ENCODE peak calls at places on chromosomes 7 and 10, in seven cellular contexts. F is GM03348, I is H1, Q is GM23248, B is endothelial cell of umbilical vein, V is MCF 10A, D is fibroblast of villous mesenchyme. S is an unnamed sample.

GRCh38 chr7:5554287-5554785 is 130.7 kb upstream of the TNRC18 start:
- DNase-seq in F (no peak), I (no peak), Q (no peak), B (no peak), V (no peak), D (no peak), S (no peak)

GRCh38 chr7:100824499-100825214 is 2.7 kb downstream of the EPHB4 start:
- DNase-seq in F (no peak), I (no peak), Q (peak; percentile 20), B (no peak), V (no peak), D (peak; percentile 14), S (no peak)

GRCh38 chr7:2937701-2938513 is 93.8 kb upstream of the GNA12 start:
- DNase-seq in F (no peak), I (no peak), Q (no peak), B (no peak), V (no peak), D (no peak), S (no peak)

GRCh38 chr7:88306590-88307048 is at the start of gene STEAP4:
- DNase-seq in F (peak; percentile 52), I (peak; percentile 47), Q (peak; percentile 77), B (no peak), V (peak; percentile 69), D (peak; percentile 72), S (peak; percentile 78)

GRCh38 chr10:132430861-132431271 is 33.9 kb downstream of the PWWP2B start:
- DNase-seq in F (no peak), I (no peak), Q (no peak), B (no peak), V (no peak), D (no peak), S (no peak)

GRCh38 chr10:101018118-101018599 is 12.8 kb downstream of the PDZD7 start:
- DNase-seq in F (no peak), I (no peak), Q (no peak), B (no peak), V (no peak), D (no peak), S (no peak)

GRCh38 chr7:37364871-37365270 is 83.8 kb downstream of the ELMO1 start:
- DNase-seq in F (no peak), I (no peak), Q (no peak), B (no peak), V (no peak), D (no peak), S (no peak)

GRCh38 chr10:101489355-101489754 is 98.7 kb downstream of the POLL start:
- DNase-seq in F (no peak), I (no peak), Q (peak; percentile 1), B (no peak), V (peak; percentile 59), D (peak; percentile 77), S (peak; percentile 24)

GRCh38 chr10:87696922-87697714 is 37.4 kb downstream of the PAPSS2 start:
- DNase-seq in F (no peak), I (no peak), Q (no peak), B (no peak), V (peak; percentile 14), D (no peak), S (no peak)

GRCh38 chr7:106704000-106704840 is 43.3 kb upstream of the CCDC71L start:
- DNase-seq in F (no peak), I (no peak), Q (no peak), B (no peak), V (no peak), D (no peak), S (no peak)

GRCh38 chr7:139687980-139688632 is 89.7 kb downstream of the HIPK2 start:
- DNase-seq in F (peak; percentile 36), I (no peak), Q (peak; percentile 49), B (no peak), V (peak; percentile 66), D (peak; percentile 25), S (peak; percentile 66)

GRCh38 chr7:93203496-93203895 is 22.8 kb downstream of the HEPACAM2 start:
- DNase-seq in F (no peak), I (no peak), Q (no peak), B (no peak), V (no peak), D (no peak), S (no peak)

GRCh38 chr7:130124711-130125110 is 54.4 kb downstream of the KLHDC10 start:
- DNase-seq in F (no peak), I (no peak), Q (no peak), B (no peak), V (no peak), D (no peak), S (no peak)

GRCh38 chr10:125116652-125117310 is 43.6 kb downstream of the CTBP2 start:
- DNase-seq in F (no peak), I (no peak), Q (no peak), B (no peak), V (no peak), D (no peak), S (no peak)

GRCh38 chr7:103369430-103369829 is 22.0 kb downstream of the PSMC2 start:
- DNase-seq in F (no peak), I (no peak), Q (no peak), B (no peak), V (no peak), D (no peak), S (no peak)

GRCh38 chr7:142100634-142101033 is 10.9 kb upstream of the MGAM2 start:
- DNase-seq in F (no peak), I (no peak), Q (no peak), B (no peak), V (no peak), D (no peak), S (no peak)

GRCh38 chr10:97416565-97416964 is 9.4 kb upstream of the PGAM1 start:
- DNase-seq in F (no peak), I (no peak), Q (no peak), B (no peak), V (no peak), D (no peak), S (no peak)

GRCh38 chr7:157687845-157688244 is 351.0 kb downstream of the DNAJB6 start:
- DNase-seq in F (no peak), I (no peak), Q (no peak), B (no peak), V (no peak), D (no peak), S (no peak)

GRCh38 chr7:101828308-101829020 is 11.0 kb downstream of the CUX1 start:
- DNase-seq in F (no peak), I (no peak), Q (no peak), B (no peak), V (no peak), D (no peak), S (no peak)

S was measured in mammary epithelial cell.